ENCODE peak calls at places on chromosomes 13 and 19, in five cellular contexts. T is left ventricle myocardium inferior, D is Peyer's patch, E is upper lobe of right lung, B is AG04450. Y is an unnamed sample.

GRCh38 chr19:40335101-40335500 is 13.1 kb downstream of the C19orf47 start:
- DNase-seq in T (no peak), D (no peak), E (no peak), B (no peak), Y (no peak)

GRCh38 chr13:73938375-73939070 is 195.7 kb downstream of the KLF12 start:
- DNase-seq in T (no peak), D (no peak), E (no peak), B (peak; percentile 65), Y (no peak)

GRCh38 chr19:41595258-41595889 is 19.4 kb downstream of the CEACAM21 start:
- DNase-seq in T (peak; percentile 23), D (no peak), E (no peak), B (peak; percentile 6), Y (peak; percentile 12)

GRCh38 chr19:1911995-1912394 is 6.8 kb downstream of the ADAT3 start:
- DNase-seq in T (no peak), D (peak; percentile 86), E (no peak), B (no peak), Y (no peak)

GRCh38 chr19:391726-392374 is 17.1 kb downstream of the C2CD4C start:
- DNase-seq in T (no peak), D (peak; percentile 11), E (peak; percentile 54), B (no peak), Y (no peak)

GRCh38 chr19:45638930-45639729 is at the start of gene EML2:
- DNase-seq in T (peak; percentile 56), D (peak; percentile 78), E (peak; percentile 82), B (no peak), Y (no peak)

GRCh38 chr13:52851153-52851962 is 2.9 kb upstream of the PCDH8 start:
- DNase-seq in T (peak; percentile 26), D (peak; percentile 57), E (peak; percentile 69), B (no peak), Y (no peak)

GRCh38 chr19:17915940-17916593 is 16.7 kb upstream of the CCDC124 start:
- DNase-seq in T (no peak), D (no peak), E (no peak), B (no peak), Y (no peak)

GRCh38 chr13:51928231-51928630 is 66.5 kb downstream of the CCDC70 start:
- DNase-seq in T (no peak), D (no peak), E (no peak), B (no peak), Y (no peak)

GRCh38 chr19:19740755-19741154 is 7.8 kb upstream of the ZNF14 start:
- DNase-seq in T (no peak), D (no peak), E (no peak), B (no peak), Y (no peak)

GRCh38 chr13:75326173-75327131 is 155.5 kb downstream of the TBC1D4 start:
- DNase-seq in T (no peak), D (no peak), E (no peak), B (no peak), Y (no peak)

GRCh38 chr13:42038661-42039456 is 9.6 kb upstream of the DGKH start:
- DNase-seq in T (no peak), D (no peak), E (no peak), B (no peak), Y (peak; percentile 36)

GRCh38 chr19:1513492-1514294 is 874 bp upstream of the ADAMTSL5 start:
- DNase-seq in T (peak; percentile 42), D (peak; percentile 79), E (peak; percentile 85), B (no peak), Y (no peak)

GRCh38 chr19:38395381-38396127 is 7.1 kb downstream of the SPRED3 start:
- DNase-seq in T (no peak), D (no peak), E (no peak), B (no peak), Y (no peak)

GRCh38 chr19:32471811-32472210 is 66.2 kb downstream of the DPY19L3 start:
- DNase-seq in T (no peak), D (no peak), E (no peak), B (no peak), Y (no peak)

GRCh38 chr13:68176486-68176885 is 946.4 kb upstream of the PCDH9 start:
- DNase-seq in T (no peak), D (no peak), E (no peak), B (peak; percentile 34), Y (no peak)

GRCh38 chr13:40960721-40961120 is 58.4 kb downstream of the ELF1 start:
- DNase-seq in T (no peak), D (no peak), E (no peak), B (no peak), Y (no peak)

DNA sequence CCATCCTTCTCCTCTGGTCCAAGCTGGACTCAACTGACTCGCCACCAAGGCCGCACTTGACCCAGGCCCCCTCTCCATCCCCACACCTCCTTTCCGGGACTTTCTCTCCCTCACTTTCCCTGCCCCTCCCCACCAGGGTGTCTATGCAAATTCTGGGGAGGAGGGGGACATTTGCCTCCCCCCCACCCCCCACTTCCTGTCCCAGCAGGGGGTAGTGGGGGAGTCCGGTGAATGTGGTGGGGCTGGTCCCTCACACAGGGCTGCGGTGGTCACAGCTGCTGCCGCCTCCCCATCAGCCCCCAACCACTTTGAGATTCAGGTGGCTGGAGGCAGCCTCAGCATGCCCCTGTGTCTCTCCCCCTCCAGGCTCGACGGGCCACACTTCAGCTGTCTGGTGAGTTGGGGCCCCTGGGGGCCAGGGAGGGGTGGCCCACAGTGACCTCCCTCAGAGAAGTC is 870 bp downstream of the SPIB start:
- DNase-seq in T (no peak), D (no peak), E (no peak), B (no peak), Y (no peak)
- H3K4me3 ChIP-seq in T (no peak overlapping the region), D (peak overlapping the region; percentile 57), E (no peak overlapping the region), B (no peak overlapping the region), Y (no peak overlapping the region)

GRCh38 chr13:35785563-35786327 is 309.3 kb upstream of the MAB21L1 start:
- DNase-seq in T (no peak), D (no peak), E (no peak), B (no peak), Y (no peak)

GRCh38 chr13:35787937-35788336 is 311.4 kb upstream of the MAB21L1 start:
- DNase-seq in T (no peak), D (no peak), E (no peak), B (no peak), Y (no peak)

GRCh38 chr13:35793823-35794222 is 317.3 kb upstream of the MAB21L1 start:
- DNase-seq in T (no peak), D (no peak), E (no peak), B (no peak), Y (no peak)

GRCh38 chr13:35791191-35791902 is 314.9 kb upstream of the MAB21L1 start:
- DNase-seq in T (no peak), D (no peak), E (no peak), B (no peak), Y (peak; percentile 31)

DNA sequence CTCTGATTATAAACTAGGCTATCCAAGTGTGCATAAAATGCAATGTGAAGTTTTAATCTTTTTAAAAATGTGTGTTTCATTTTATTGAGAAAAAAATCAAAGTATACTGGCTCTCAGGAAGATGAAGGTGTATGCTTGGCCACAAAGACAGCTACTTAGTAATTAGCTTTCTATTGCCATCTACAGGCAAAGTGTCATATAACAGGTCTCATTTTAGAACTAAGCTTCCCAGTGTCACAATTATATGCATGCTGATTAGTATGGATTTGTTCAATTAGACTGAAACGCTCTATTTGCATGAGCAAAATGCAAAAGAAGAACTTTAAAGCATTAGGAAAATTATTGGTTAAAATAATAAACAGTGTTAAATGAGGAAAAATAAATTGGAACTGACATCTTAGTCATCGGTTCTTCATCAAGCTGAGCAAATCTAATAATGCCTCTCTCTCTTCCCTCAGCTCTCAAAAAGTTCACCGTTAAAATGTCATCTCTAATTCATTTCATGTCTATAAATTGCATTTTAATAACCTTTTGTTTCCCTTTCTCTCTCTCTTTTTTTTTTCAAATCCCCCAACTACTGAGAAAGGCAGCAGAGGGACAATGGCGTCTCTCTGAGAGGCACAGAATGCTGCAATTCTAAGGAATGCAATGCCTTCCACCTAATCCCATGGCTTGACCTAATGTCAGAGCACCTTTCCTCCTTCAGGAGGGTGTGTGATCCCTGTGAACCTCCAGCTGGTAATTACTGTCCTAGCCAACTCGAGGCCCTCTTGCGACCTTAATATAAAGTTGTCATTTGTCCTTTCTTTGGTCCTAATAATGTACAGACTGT is 313.1 kb upstream of the MAB21L1 start:
- DNase-seq in T (no peak), D (no peak), E (no peak), B (no peak), Y (no peak)
- TF ChIP-seq CTCF in T (peak; percentile 70), D (peak; percentile 23), E (peak; percentile 48), B (peak; percentile 69), Y (peak; percentile 60)

GRCh38 chr13:111407381-111408131 is 87.1 kb downstream of the TEX29 start:
- DNase-seq in T (no peak), D (no peak), E (peak; percentile 41), B (no peak), Y (no peak)

GRCh38 chr13:111403266-111403665 is 82.8 kb downstream of the TEX29 start:
- DNase-seq in T (no peak), D (peak; percentile 30), E (peak; percentile 22), B (no peak), Y (no peak)

GRCh38 chr13:111402441-111402840 is 82.0 kb downstream of the TEX29 start:
- DNase-seq in T (no peak), D (peak; percentile 20), E (peak; percentile 40), B (no peak), Y (no peak)

GRCh38 chr13:111406636-111407035 is 86.2 kb downstream of the TEX29 start:
- DNase-seq in T (no peak), D (no peak), E (no peak), B (no peak), Y (no peak)

DNA sequence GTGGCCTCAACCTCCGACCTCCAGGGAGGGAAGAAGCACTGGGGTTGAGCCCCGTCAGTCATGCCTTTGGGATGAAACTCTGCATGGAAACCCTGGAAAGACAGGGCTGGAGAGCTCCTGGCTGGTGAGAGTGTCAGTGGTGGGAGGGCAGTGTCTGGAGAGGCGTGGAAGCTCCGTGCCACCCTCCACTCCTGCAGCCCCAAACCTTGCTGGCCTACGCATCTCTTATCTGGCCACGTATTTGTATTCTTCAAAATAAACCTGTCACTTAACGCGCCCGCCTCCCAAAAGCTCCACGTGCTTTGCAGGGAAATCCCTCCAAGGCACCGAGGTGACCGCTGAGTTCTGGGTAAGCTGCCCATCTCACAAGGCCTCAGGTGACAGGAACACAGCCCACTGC is 84.3 kb downstream of the TEX29 start:
- DNase-seq in T (no peak), D (no peak), E (peak; percentile 51), B (no peak), Y (no peak)
- H3K27me3 ChIP-seq in T (peaks cover 82% of the 10 kb centered on the region), D (no peaks in the 10 kb centered on the region), E (peaks cover 1% of the 10 kb centered on the region), B (peaks cover 10% of the 10 kb centered on the region), Y (peaks cover 3% of the 10 kb centered on the region)

GRCh38 chr19:4183967-4184717 is 1.7 kb downstream of the ANKRD24 start:
- DNase-seq in T (no peak), D (no peak), E (peak; percentile 72), B (no peak), Y (no peak)

GRCh38 chr19:4184718-4185352 is 2.3 kb downstream of the ANKRD24 start:
- DNase-seq in T (no peak), D (no peak), E (no peak), B (no peak), Y (no peak)

GRCh38 chr19:4182082-4182926 is at the start of the genes ANKRD24 and SIRT6:
- DNase-seq in T (peak; percentile 96), D (peak; percentile 96), E (peak; percentile 99), B (peak; percentile 87), Y (peak; percentile 64)

GRCh38 chr19:4178990-4179389 is 3.4 kb downstream of the SIRT6 start:
- DNase-seq in T (no peak), D (no peak), E (no peak), B (no peak), Y (no peak)

DNA sequence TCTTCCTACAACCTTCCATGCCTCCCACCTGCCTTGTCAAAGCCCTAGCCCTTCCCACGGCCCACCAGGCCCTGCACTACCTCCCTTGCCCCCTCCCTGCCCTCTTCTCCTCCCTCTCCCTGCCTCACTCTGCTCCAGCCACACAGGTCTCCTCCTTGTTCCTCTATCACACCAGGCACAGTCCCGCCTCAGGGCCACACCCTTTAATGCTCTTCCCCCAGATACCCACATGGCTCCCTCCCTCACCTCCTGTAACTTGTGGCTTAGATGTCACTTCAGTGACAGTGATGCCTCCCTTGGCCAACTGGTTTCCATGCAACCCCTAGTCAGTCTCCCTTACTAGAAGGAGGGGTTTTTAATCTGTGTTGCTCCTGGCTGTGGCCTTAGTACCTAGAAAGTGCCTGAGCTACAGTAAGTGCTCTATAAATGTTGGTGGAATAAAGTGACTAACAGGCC is 1.3 kb downstream of the SIRT6 start:
- DNase-seq in T (no peak), D (no peak), E (no peak), B (no peak), Y (no peak)
- H3K4me3 ChIP-seq in T (peak overlapping the region; percentile 93), D (peak overlapping the region; percentile 83), E (peak overlapping the region; percentile 82), B (peak overlapping the region; percentile 95), Y (no peak overlapping the region)